ENCODE peak calls at places on chromosome 22, in seven cellular contexts. E is neuronal stem cell, H is H9, O is H1, I is IMR-90, X is trophoblast cell, U is mesenchymal stem cell. J is an unnamed sample.

GRCh38 chr22:41021039-41021654 is 70.0 kb downstream of the RBX1 start:
- DNase-seq in E (no peak), H (peak; percentile 42), O (peak; percentile 59), I (no peak), X (peak; percentile 35), U (peak; percentile 9), J (peak; percentile 26)

GRCh38 chr22:44913198-44913983 is 96.4 kb downstream of the PHF21B start:
- DNase-seq in E (no peak), H (no peak), O (no peak), I (no peak), X (no peak), U (no peak), J (no peak)

GRCh38 chr22:35399114-35399677 is 744 bp upstream of the MCM5 start:
- DNase-seq in E (no peak), H (peak; percentile 45), O (no peak), I (no peak), X (no peak), U (no peak), J (peak; percentile 23)

GRCh38 chr22:39873963-39874362 is 19.6 kb downstream of the ENTHD1 start:
- DNase-seq in E (no peak), H (no peak), O (no peak), I (no peak), X (no peak), U (no peak), J (no peak)

GRCh38 chr22:30186535-30186934 is 60.0 kb downstream of the LIF start:
- DNase-seq in E (no peak), H (no peak), O (no peak), I (no peak), X (no peak), U (no peak), J (no peak)

GRCh38 chr22:44440224-44441160 is 57.5 kb downstream of the RTL6 start:
- DNase-seq in E (no peak), H (no peak), O (no peak), I (no peak), X (peak; percentile 98), U (no peak), J (peak; percentile 58)

GRCh38 chr22:45309422-45310227 is at the start of gene FAM118A:
- DNase-seq in E (peak; percentile 95), H (peak; percentile 97), O (peak; percentile 100), I (peak; percentile 88), X (peak; percentile 87), U (peak; percentile 87), J (peak; percentile 96)

GRCh38 chr22:17862646-17863181 is 88.4 kb upstream of the BID start:
- DNase-seq in E (no peak), H (no peak), O (no peak), I (no peak), X (no peak), U (no peak), J (no peak)

GRCh38 chr22:44583076-44583760 is 85.2 kb upstream of the RTL6 start:
- DNase-seq in E (no peak), H (peak; percentile 21), O (no peak), I (peak; percentile 32), X (no peak), U (no peak), J (no peak)

GRCh38 chr22:17171016-17171312 is 11.9 kb upstream of the HDHD5 start:
- DNase-seq in E (no peak), H (no peak), O (no peak), I (no peak), X (no peak), U (no peak), J (no peak)

GRCh38 chr22:38219644-38220043 is 17.9 kb downstream of the MAFF start:
- DNase-seq in E (no peak), H (no peak), O (peak; percentile 56), I (no peak), X (no peak), U (no peak), J (no peak)

GRCh38 chr22:30333707-30334087 is 7.0 kb upstream of the TBC1D10A start:
- DNase-seq in E (no peak), H (no peak), O (no peak), I (no peak), X (no peak), U (no peak), J (no peak)

GRCh38 chr22:21711851-21712250 is 23.7 kb downstream of the YPEL1 start:
- DNase-seq in E (no peak), H (no peak), O (no peak), I (no peak), X (no peak), U (no peak), J (no peak)

GRCh38 chr22:26958378-26958777 is 301.0 kb downstream of the MIAT start:
- DNase-seq in E (no peak), H (no peak), O (no peak), I (no peak), X (no peak), U (no peak), J (no peak)

GRCh38 chr22:45286854-45287551 is 2.3 kb downstream of the UPK3A start:
- DNase-seq in E (no peak), H (no peak), O (no peak), I (no peak), X (no peak), U (no peak), J (no peak)

GRCh38 chr22:30204742-30205111 is 41.8 kb downstream of the LIF start:
- DNase-seq in E (no peak), H (no peak), O (no peak), I (peak; percentile 84), X (no peak), U (peak; percentile 47), J (no peak)

GRCh38 chr22:48503876-48504275 is 1323.8 kb downstream of the BRD1 start:
- DNase-seq in E (no peak), H (no peak), O (no peak), I (no peak), X (no peak), U (no peak), J (no peak)

GRCh38 chr22:27581688-27582087 is 219.9 kb downstream of the MN1 start:
- DNase-seq in E (no peak), H (no peak), O (no peak), I (peak; percentile 17), X (no peak), U (no peak), J (no peak)

GRCh38 chr22:36022162-36022561 is 6.5 kb downstream of the RBFOX2 start:
- DNase-seq in E (no peak), H (no peak), O (no peak), I (peak; percentile 90), X (no peak), U (peak; percentile 87), J (no peak)

GRCh38 chr22:37089451-37089850 is 20.1 kb downstream of the TMPRSS6 start:
- DNase-seq in E (no peak), H (no peak), O (no peak), I (peak; percentile 5), X (no peak), U (no peak), J (no peak)

GRCh38 chr22:36088292-36088691 is 59.7 kb upstream of the RBFOX2 start:
- DNase-seq in E (no peak), H (no peak), O (no peak), I (no peak), X (no peak), U (no peak), J (no peak)

DNA sequence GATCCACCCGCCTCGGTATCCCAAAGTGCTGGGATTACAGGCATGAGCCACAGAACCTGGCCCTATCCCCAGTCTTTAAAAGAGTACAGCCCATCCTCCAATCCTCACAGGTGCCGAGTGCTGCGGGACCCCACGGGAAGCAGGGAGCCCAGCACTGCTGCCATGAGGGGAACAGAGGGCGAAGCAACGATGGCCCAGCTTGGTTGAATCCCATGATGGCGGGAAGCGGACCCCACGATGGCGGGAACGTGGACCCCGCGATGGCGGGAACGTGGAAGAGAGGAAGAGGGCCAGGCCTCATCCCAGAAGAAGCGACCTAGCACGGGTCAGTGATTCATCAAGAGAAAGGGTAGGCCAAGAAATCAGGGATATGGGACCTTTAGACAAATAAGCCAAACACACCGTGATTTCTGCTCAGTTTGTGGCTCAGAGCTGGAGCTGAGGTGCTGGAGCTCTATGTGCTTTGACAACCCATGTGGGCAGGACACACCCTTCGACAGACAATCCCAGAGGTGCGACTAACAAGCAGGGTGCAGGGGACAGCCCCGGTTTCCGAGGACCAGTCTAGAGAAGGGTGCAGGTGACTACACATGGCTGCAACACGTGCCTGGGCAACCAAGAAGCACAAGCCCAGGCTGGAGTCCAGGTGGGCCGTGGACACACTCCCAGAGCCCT is 30.9 kb downstream of the BRD1 start:
- DNase-seq in E (no peak), H (no peak), O (no peak), I (no peak), X (no peak), U (no peak), J (no peak)
- H2BK5ac ChIP-seq in E (no peak overlapping the region), H (no peak overlapping the region), O (no peak overlapping the region), I (no peak overlapping the region), X (no peak overlapping the region), U (no peak overlapping the region), J (no peak overlapping the region)

GRCh38 chr22:46746192-46746591 is 8.1 kb upstream of the CERK start:
- DNase-seq in E (no peak), H (no peak), O (no peak), I (no peak), X (no peak), U (no peak), J (no peak)
- H2BK5ac ChIP-seq in E (no peak overlapping the region), H (no peak overlapping the region), O (no peak overlapping the region), I (no peak overlapping the region), X (no peak overlapping the region), U (no peak overlapping the region), J (no peak overlapping the region)

GRCh38 chr22:46354176-46354992 is 18.9 kb downstream of the TRMU start:
- DNase-seq in E (no peak), H (peak; percentile 23), O (no peak), I (no peak), X (no peak), U (no peak), J (no peak)
- H2BK5ac ChIP-seq in E (no peak overlapping the region), H (no peak overlapping the region), O (no peak overlapping the region), I (no peak overlapping the region), X (no peak overlapping the region), U (no peak overlapping the region), J (no peak overlapping the region)

GRCh38 chr22:43231724-43232034 is 44.7 kb upstream of the TTLL12 start:
- DNase-seq in E (no peak), H (no peak), O (no peak), I (no peak), X (no peak), U (no peak), J (no peak)

GRCh38 chr22:43230571-43230970 is 43.6 kb upstream of the TTLL12 start:
- DNase-seq in E (no peak), H (no peak), O (no peak), I (no peak), X (no peak), U (no peak), J (no peak)

GRCh38 chr22:43230983-43231723 is 44.2 kb upstream of the TTLL12 start:
- DNase-seq in E (peak; percentile 70), H (peak; percentile 89), O (peak; percentile 92), I (peak; percentile 28), X (peak; percentile 55), U (peak; percentile 44), J (peak; percentile 84)

GRCh38 chr22:43233529-43233928 is 46.6 kb upstream of the TTLL12 start:
- DNase-seq in E (no peak), H (no peak), O (no peak), I (no peak), X (no peak), U (no peak), J (no peak)

DNA sequence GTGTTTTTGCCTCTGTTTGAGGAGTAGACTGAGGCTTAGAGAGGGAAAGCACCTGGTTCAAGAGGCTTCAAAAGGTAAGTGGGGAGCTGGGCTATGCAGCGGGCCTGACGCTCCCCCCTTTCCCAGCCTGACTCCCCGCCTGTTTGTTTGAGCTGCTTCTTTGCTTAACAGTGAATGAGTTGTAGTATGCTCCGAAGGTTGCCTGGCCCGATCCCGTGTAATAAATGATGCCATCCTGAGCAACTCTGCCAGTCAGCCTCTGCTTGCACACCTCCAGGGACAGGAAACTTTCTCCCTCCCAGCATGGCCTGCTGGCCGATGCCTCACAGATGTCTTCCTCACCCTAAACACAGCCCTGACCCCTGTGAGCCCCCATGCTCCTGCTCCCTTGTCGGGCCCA is 45.5 kb upstream of the TTLL12 start:
- DNase-seq in E (no peak), H (no peak), O (no peak), I (no peak), X (no peak), U (no peak), J (no peak)
- H2BK5ac ChIP-seq in E (no peak overlapping the region), H (no peak overlapping the region), O (no peak overlapping the region), I (no peak overlapping the region), X (no peak overlapping the region), U (no peak overlapping the region), J (no peak overlapping the region)

J was measured in mesendoderm.